ENCODE peak calls at places on chromosome 4, in seven cellular contexts. B, J, D, S, V, N and T are unnamed samples.

GRCh38 chr4:94419956-94420355 is 31.8 kb upstream of the PDLIM5 start:
- DNase-seq in N (no peak), V (peak; percentile 24), J (no peak), B (no peak), D (no peak), S (no peak), T (no peak)

GRCh38 chr4:168633071-168633470 is 136.2 kb downstream of the PALLD start:
- DNase-seq in N (no peak), V (no peak), S (no peak), D (no peak), J (no peak), B (no peak), T (no peak)

GRCh38 chr4:128803783-128804182 is 5.7 kb upstream of the JADE1 start:
- DNase-seq in S (no peak), N (no peak), B (no peak), D (no peak), V (no peak), J (peak; percentile 35), T (no peak)

GRCh38 chr4:139718358-139718757 is 52.7 kb downstream of the MGST2 start:
- DNase-seq in B (no peak), D (no peak), S (no peak), N (no peak), V (no peak), J (no peak), T (no peak)

GRCh38 chr4:68963389-68963788 is 11.8 kb upstream of the UGT2A3 start:
- DNase-seq in D (no peak), J (no peak), B (no peak), V (no peak), S (peak; percentile 36), N (no peak), T (no peak)

GRCh38 chr4:183807420-183808101 is 97.5 kb upstream of the STOX2 start:
- DNase-seq in B (no peak), N (no peak), J (no peak), D (no peak), S (no peak), V (no peak), T (no peak)

GRCh38 chr4:120842046-120842445 is 80.5 kb downstream of the PRDM5 start:
- DNase-seq in V (no peak), J (no peak), S (no peak), B (no peak), N (no peak), D (no peak), T (no peak)

GRCh38 chr4:30842142-30842541 is 122.0 kb downstream of the PCDH7 start:
- DNase-seq in D (no peak), B (no peak), V (no peak), S (no peak), N (no peak), J (no peak), T (no peak)

GRCh38 chr4:48124870-48125269 is 9.2 kb downstream of the TXK start:
- DNase-seq in J (no peak), S (no peak), B (no peak), D (no peak), V (no peak), N (no peak), T (no peak)

GRCh38 chr4:6992728-6993655 is 50.2 kb upstream of the TADA2B start:
- DNase-seq in D (no peak), N (no peak), J (no peak), S (peak; percentile 41), V (no peak), B (peak; percentile 58), T (no peak)

DNA sequence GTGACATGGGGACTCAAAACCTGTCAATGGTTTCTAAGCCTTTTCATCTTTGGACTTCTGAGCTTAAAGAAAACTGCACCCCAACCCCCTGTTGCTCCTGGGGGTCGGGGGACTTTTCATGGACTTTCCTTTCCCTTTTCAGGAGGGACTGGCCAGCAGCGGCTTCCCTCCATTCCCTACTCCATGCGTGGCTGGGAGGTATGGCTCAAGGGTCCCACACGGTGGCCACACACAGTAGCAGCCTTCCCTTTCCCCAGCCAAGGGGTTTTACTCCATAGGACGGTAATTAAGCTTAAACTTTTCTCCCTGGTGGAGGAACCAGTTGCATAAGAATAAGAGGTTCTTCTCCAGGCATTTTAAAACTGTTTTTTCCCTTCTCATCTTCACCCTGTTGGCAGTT is 325.5 kb downstream of the TLL1 start:
- DNase-seq in D (no peak), B (no peak), N (no peak), S (no peak), J (no peak), V (no peak), T (no peak)
- TF ChIP-seq CTCF in D (no peak), B (no peak), N (no peak), S (no peak), J (no peak), V (no peak), T (no peak)

DNA sequence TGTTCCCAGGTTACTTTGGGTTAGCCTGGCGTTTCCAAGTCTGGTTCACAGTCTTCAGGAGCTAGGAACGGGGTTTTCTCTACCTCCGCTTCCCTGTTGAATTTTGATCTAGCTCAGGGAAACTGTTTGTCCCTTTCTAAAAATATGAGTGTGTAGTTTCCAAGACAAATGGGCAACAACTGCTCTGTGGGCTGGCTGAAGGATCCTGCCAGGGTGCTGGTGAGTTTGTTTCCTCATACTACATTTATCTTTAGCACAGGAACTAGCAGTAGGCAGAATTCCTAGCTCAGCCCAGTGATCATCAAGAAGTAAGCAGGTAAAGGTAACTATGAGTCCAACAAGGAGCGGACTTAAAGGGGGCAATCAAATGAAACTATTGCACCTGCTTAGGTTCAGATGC is 13.3 kb upstream of the FAM47E start:
- DNase-seq in V (no peak), N (no peak), B (no peak), D (no peak), S (no peak), J (no peak), T (no peak)
- TF ChIP-seq CTCF in V (no peak), N (no peak), B (no peak), D (no peak), S (no peak), J (no peak), T (no peak)

GRCh38 chr4:174318829-174319764 is 35.4 kb downstream of the CEP44 start:
- DNase-seq in B (no peak), V (peak; percentile 36), N (no peak), D (no peak), S (no peak), J (peak; percentile 33), T (no peak)
- TF ChIP-seq CTCF in B (peak; percentile 69), V (peak; percentile 71), N (peak; percentile 46), D (peak; percentile 56), S (peak; percentile 82), J (peak; percentile 43), T (peak; percentile 63)

GRCh38 chr4:24923550-24923949 is 10.7 kb upstream of the CCDC149 start:
- DNase-seq in J (no peak), S (no peak), V (no peak), N (no peak), D (no peak), B (no peak), T (no peak)

GRCh38 chr4:24922416-24922815 is 9.6 kb upstream of the CCDC149 start:
- DNase-seq in V (no peak), S (no peak), J (no peak), D (no peak), N (no peak), B (no peak), T (no peak)

GRCh38 chr4:24924309-24924781 is 11.5 kb upstream of the CCDC149 start:
- DNase-seq in V (no peak), N (no peak), S (no peak), J (no peak), B (no peak), D (no peak), T (no peak)

GRCh38 chr4:24921491-24921890 is 8.6 kb upstream of the CCDC149 start:
- DNase-seq in B (no peak), S (no peak), D (no peak), N (no peak), V (no peak), J (no peak), T (no peak)

DNA sequence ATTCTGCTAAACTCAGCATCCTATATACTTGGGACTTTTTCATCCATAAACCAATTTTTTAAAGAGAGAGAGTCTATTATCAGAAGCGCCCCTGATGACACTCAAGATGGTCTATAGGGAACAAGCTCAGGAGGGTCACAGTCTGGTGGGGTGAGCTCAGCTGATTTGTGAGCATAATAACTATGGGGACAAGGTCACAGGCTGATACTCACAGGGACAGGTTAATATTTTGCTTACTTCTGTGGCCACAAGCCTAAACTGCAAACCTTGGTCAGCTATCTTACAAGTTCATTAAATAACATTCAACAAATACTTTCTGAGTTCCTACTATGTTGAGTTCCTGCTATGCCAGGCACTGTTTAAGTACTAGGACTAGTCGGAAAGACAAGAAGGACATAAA is 10.1 kb upstream of the CCDC149 start:
- DNase-seq in J (no peak), V (no peak), B (no peak), S (no peak), D (no peak), N (no peak), T (no peak)
- TF ChIP-seq CTCF in J (no peak), V (no peak), B (no peak), S (no peak), D (no peak), N (no peak), T (no peak)

GRCh38 chr4:83456184-83456501 is 285 bp downstream of the MRPS18C start:
- DNase-seq in D (no peak), V (no peak), N (no peak), S (no peak), B (no peak), J (no peak), T (no peak)

GRCh38 chr4:83454626-83455025 is 997 bp downstream of the HELQ start:
- DNase-seq in J (no peak), S (no peak), V (no peak), N (no peak), D (no peak), B (no peak), T (no peak)

DNA sequence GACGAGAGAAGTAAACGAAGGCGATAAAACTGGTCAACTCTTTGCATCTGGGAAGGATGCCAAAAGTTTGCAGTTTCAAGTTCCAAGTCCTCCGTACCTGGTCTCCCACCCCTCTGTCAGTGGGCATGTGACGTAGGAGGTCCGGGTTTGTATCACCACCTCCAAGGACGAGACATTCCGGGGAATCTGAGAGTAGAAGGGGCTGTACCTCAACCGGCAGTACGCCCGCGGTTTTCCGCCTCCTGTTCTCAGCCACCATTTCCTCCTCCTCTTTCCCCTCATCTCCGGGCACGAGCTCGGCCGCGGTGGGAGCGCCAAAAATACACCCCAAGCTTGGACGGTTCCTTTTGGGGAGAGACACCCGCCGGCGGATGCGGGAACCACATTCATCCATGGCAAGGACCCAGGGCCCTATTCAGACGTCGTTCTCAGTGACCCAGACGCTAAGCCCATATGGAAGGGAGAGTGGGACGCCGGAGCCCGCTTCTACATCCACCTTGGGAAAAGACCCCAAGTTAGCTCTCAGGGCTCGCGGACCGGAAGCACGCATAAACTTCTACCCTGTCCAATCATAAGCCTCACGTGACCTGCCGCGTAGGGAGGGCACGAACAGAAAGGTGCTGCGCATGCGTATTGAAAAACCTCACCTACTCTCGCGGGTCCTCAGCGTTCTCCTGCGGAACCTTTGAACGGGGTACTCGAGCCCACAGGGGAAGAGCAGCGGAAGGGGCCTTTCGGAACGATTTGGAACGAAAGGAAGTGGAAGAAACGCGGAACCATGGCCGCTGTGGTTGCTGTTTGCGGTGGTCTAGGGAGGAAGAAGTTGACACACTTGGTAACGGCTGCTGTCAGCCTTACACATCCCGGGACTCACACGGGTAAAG is at the start of the genes HELQ and MRPS18C:
- DNase-seq in D (peak; percentile 97), S (peak; percentile 98), J (peak; percentile 92), B (peak; percentile 97), N (peak; percentile 98), V (peak; percentile 98), T (peak; percentile 97)
- TF ChIP-seq CTCF in D (no peak), S (peak; percentile 14), J (no peak), B (peak; percentile 34), N (no peak), V (no peak), T (peak; percentile 42)